ENCODE peak calls at places on chromosomes 2 and 18, in seven cellular contexts. J, S, K, C, F, T and N are unnamed samples.

GRCh38 chr2:19048593-19049264 is 309.7 kb downstream of the OSR1 start:
- DNase-seq in J (no peak), S (peak), K (no peak), C (peak), F (no peak), T (peak), N (no peak)

GRCh38 chr2:218123986-218124385 is 1.8 kb upstream of the CXCR2 start:
- DNase-seq in J (no peak), S (no peak), K (no peak), C (no peak), F (no peak), T (no peak), N (no peak)

GRCh38 chr2:15506231-15506819 is 54.8 kb downstream of the NBAS start:
- DNase-seq in J (no peak), S (no peak), K (no peak), C (no peak), F (no peak), T (no peak), N (no peak)

GRCh38 chr2:154233231-154233630 is 361.5 kb downstream of the GALNT13 start:
- DNase-seq in J (no peak), S (no peak), K (no peak), C (no peak), F (no peak), T (no peak), N (no peak)

GRCh38 chr18:79748321-79749157 is 49.2 kb upstream of the KCNG2 start:
- DNase-seq in J (no peak), S (no peak), K (no peak), C (no peak), F (no peak), T (no peak), N (no peak)

GRCh38 chr2:171086352-171087290 is 74.1 kb downstream of the TLK1 start:
- DNase-seq in J (no peak), S (peak), K (peak), C (no peak), F (peak), T (no peak), N (peak)

GRCh38 chr2:96144481-96145027 is 686 bp downstream of the DUSP2 start:
- DNase-seq in J (no peak), S (peak), K (no peak), C (no peak), F (no peak), T (no peak), N (peak)

GRCh38 chr2:29518988-29519925 is 402.1 kb downstream of the ALK start:
- DNase-seq in J (no peak), S (no peak), K (no peak), C (no peak), F (no peak), T (peak), N (no peak)

GRCh38 chr2:241744028-241744754 is 9.8 kb downstream of the D2HGDH start:
- DNase-seq in J (no peak), S (no peak), K (no peak), C (no peak), F (no peak), T (no peak), N (no peak)

GRCh38 chr2:234835738-234836137 is 116.1 kb upstream of the SH3BP4 start:
- DNase-seq in J (no peak), S (no peak), K (no peak), C (no peak), F (no peak), T (no peak), N (no peak)

GRCh38 chr18:6835345-6835744 is 105.8 kb downstream of the ARHGAP28 start:
- DNase-seq in J (no peak), S (no peak), K (no peak), C (no peak), F (no peak), T (no peak), N (no peak)

GRCh38 chr2:97742381-97742847 is 29.0 kb downstream of the ZAP70 start:
- DNase-seq in J (no peak), S (peak), K (no peak), C (no peak), F (no peak), T (no peak), N (no peak)

GRCh38 chr2:208361077-208361441 is 45.5 kb upstream of the PTH2R start:
- DNase-seq in J (no peak), S (no peak), K (no peak), C (no peak), F (no peak), T (no peak), N (no peak)

GRCh38 chr2:107809835-107810234 is 16.9 kb upstream of the RGPD4 start:
- DNase-seq in J (no peak), S (no peak), K (no peak), C (peak), F (no peak), T (no peak), N (no peak)

GRCh38 chr2:147636888-147637270 is 207.9 kb upstream of the ACVR2A start:
- DNase-seq in J (no peak), S (no peak), K (no peak), C (no peak), F (no peak), T (no peak), N (no peak)

GRCh38 chr2:12797815-12798214 is 81.1 kb downstream of the TRIB2 start:
- DNase-seq in J (no peak), S (peak), K (no peak), C (no peak), F (no peak), T (no peak), N (no peak)

GRCh38 chr2:14448340-14448739 is 184.2 kb upstream of the LRATD1 start:
- DNase-seq in J (no peak), S (no peak), K (no peak), C (no peak), F (no peak), T (no peak), N (no peak)